ENCODE peak calls at places on chromosomes 13 and 19, in five cellular contexts. U is NCI-H748 treated with DMSO at 0.1 percent for 48 hours; B is stimulated activated CD4-positive, alpha-beta T cell treated with anti-CD3 and anti-CD28 coated beads, Interleukin-4, amount 100 ng/mL, for 48 hours; D is fibroblast of mammary gland; M is iris pigment epithelial cell. C is an unnamed sample.

GRCh38 chr19:23273022-23273593 is 22.9 kb upstream of the ZNF724 start:
- DNase-seq in B (no peak), D (no peak), M (no peak), U (peak), C (peak)

GRCh38 chr13:67148219-67148583 is 81.9 kb downstream of the PCDH9 start:
- DNase-seq in U (no peak), B (no peak), D (peak), M (peak), C (no peak)

GRCh38 chr19:23470873-23471555 is 75.7 kb upstream of the ZNF91 start:
- DNase-seq in U (no peak), B (no peak), D (no peak), M (no peak), C (no peak)

GRCh38 chr13:45142440-45143345 is 22.4 kb downstream of the GTF2F2 start:
- DNase-seq in M (peak), U (no peak), D (peak), B (no peak), C (no peak)

GRCh38 chr19:5588441-5588840 is 20.7 kb upstream of the TINCR start:
- DNase-seq in B (no peak), M (no peak), U (no peak), D (peak), C (no peak)

GRCh38 chr13:113777311-113778260 is 18.6 kb downstream of the TMEM255B start:
- DNase-seq in D (peak), M (peak), U (no peak), B (no peak), C (no peak)

GRCh38 chr19:7596191-7596937 is 701 bp downstream of the CAMSAP3 start:
- DNase-seq in D (no peak), B (no peak), U (no peak), M (no peak), C (no peak)

GRCh38 chr19:42083537-42083936 is 7.6 kb downstream of the ZNF574 start:
- DNase-seq in U (no peak), B (no peak), D (no peak), M (no peak), C (no peak)

GRCh38 chr19:12676384-12676792 is 5.3 kb downstream of the DHPS start:
- DNase-seq in U (peak), D (peak), B (peak), M (peak), C (peak)

GRCh38 chr19:13275016-13275722 is 125.0 kb downstream of the IER2 start:
- DNase-seq in B (no peak), U (no peak), D (no peak), M (no peak), C (no peak)

GRCh38 chr13:31174018-31174417 is 12.3 kb upstream of the HSPH1 start:
- DNase-seq in U (no peak), D (peak), M (peak), B (no peak), C (no peak)

GRCh38 chr19:33530842-33531241 is 9.3 kb upstream of the PEPD start:
- DNase-seq in B (no peak), U (no peak), D (no peak), M (no peak), C (no peak)

GRCh38 chr19:45505151-45505995 is 1.9 kb upstream of the VASP start:
- DNase-seq in U (no peak), D (no peak), M (peak), B (no peak), C (no peak)

GRCh38 chr13:44365899-44366298 is 7.7 kb upstream of the SERP2 start:
- DNase-seq in U (no peak), M (no peak), D (no peak), B (no peak), C (no peak)